ENCODE peak calls at places on chromosome 15, in six cellular contexts. P is OCI-LY7; I is epithelial cell of prostate; M is stimulated activated CD4-positive, alpha-beta T cell treated with anti-CD3 and anti-CD28 coated beads, Interleukin-4, amount 100 ng/mL, for 4 hours; E is stomach; U is stimulated activated CD8-positive, alpha-beta memory T cell treated with anti-CD3 and anti-CD28 coated beads, Interleukin-15, amount 100 ng/mL, for 24 hours. Y is an unnamed sample.

GRCh38 chr15:63610209-63610841 is 13.1 kb downstream of the FBXL22 start:
- DNase-seq in P (peak; percentile 88), I (no peak), M (peak; percentile 63), E (peak; percentile 67), U (no peak), Y (peak; percentile 81)

GRCh38 chr15:68679961-68680371 is 101.2 kb downstream of the CORO2B start:
- DNase-seq in P (no peak), I (no peak), M (no peak), E (no peak), U (no peak), Y (no peak)

GRCh38 chr15:61227269-61228024 is 1.7 kb downstream of the RORA start:
- DNase-seq in P (no peak), I (no peak), M (no peak), E (no peak), U (no peak), Y (peak; percentile 37)

GRCh38 chr15:52733078-52733477 is 53.9 kb upstream of the ATOSA start:
- DNase-seq in P (no peak), I (no peak), M (no peak), E (no peak), U (no peak), Y (no peak)

GRCh38 chr15:91237493-91237892 is 137.4 kb downstream of the SV2B start:
- DNase-seq in P (no peak), I (no peak), M (no peak), E (no peak), U (no peak), Y (no peak)

GRCh38 chr15:62920569-62921502 is 121.7 kb upstream of the TPM1 start:
- DNase-seq in P (no peak), I (no peak), M (no peak), E (no peak), U (no peak), Y (no peak)

GRCh38 chr15:77892335-77892734 is 185.2 kb downstream of the TBC1D2B start:
- DNase-seq in P (no peak), I (no peak), M (no peak), E (no peak), U (no peak), Y (no peak)

GRCh38 chr15:98981851-98982722 is 25.5 kb downstream of the PGPEP1L start:
- DNase-seq in P (no peak), I (no peak), M (no peak), E (no peak), U (no peak), Y (no peak)

GRCh38 chr15:85381850-85382751 is 1.7 kb downstream of the AKAP13 start:
- DNase-seq in P (peak; percentile 59), I (peak; percentile 40), M (no peak), E (no peak), U (no peak), Y (peak; percentile 6)

GRCh38 chr15:98292442-98293240 is 332.1 kb downstream of the ARRDC4 start:
- DNase-seq in P (peak; percentile 42), I (no peak), M (peak; percentile 21), E (peak; percentile 38), U (peak; percentile 13), Y (peak; percentile 34)

GRCh38 chr15:28019594-28020320 is 79.4 kb downstream of the OCA2 start:
- DNase-seq in P (no peak), I (no peak), M (no peak), E (no peak), U (no peak), Y (no peak)